ENCODE peak calls at places on chromosomes 1 and 21, in seven cellular contexts. One of them, this sample, is unnamed.

GRCh38 chr1:87318056-87318650 is 10.5 kb upstream of the LMO4 start:
- DNase-seq in AG08396: no peak
- DNase-seq in IMR-90: no peak
- DNase-seq in NCI-H1092 treated with DMSO at 0.1 percent for 48 hours: no peak
- DNase-seq in DMS79 treated with DMSO at 0.1 percent for 48 hours: no peak
- DNase-seq in iPS-NIHi11: no peak
- DNase-seq in osteocyte: no peak
- DNase-seq in this sample: no peak

GRCh38 chr1:33165209-33165608 is 16.6 kb downstream of the TRIM62 start:
- DNase-seq in DMS79 treated with DMSO at 0.1 percent for 48 hours: no peak
- DNase-seq in osteocyte: no peak
- DNase-seq in IMR-90: no peak
- DNase-seq in iPS-NIHi11: peak
- DNase-seq in AG08396: no peak
- DNase-seq in NCI-H1092 treated with DMSO at 0.1 percent for 48 hours: no peak
- DNase-seq in this sample: no peak

GRCh38 chr1:151059342-151060240 is at the start of gene CDC42SE1:
- DNase-seq in AG08396: peak
- DNase-seq in iPS-NIHi11: peak
- DNase-seq in NCI-H1092 treated with DMSO at 0.1 percent for 48 hours: peak
- DNase-seq in IMR-90: peak
- DNase-seq in osteocyte: peak
- DNase-seq in DMS79 treated with DMSO at 0.1 percent for 48 hours: peak
- DNase-seq in this sample: peak

GRCh38 chr1:3032970-3033794 is 11.9 kb downstream of the ACTRT2 start:
- DNase-seq in IMR-90: no peak
- DNase-seq in NCI-H1092 treated with DMSO at 0.1 percent for 48 hours: no peak
- DNase-seq in AG08396: no peak
- DNase-seq in osteocyte: peak
- DNase-seq in DMS79 treated with DMSO at 0.1 percent for 48 hours: no peak
- DNase-seq in iPS-NIHi11: no peak
- DNase-seq in this sample: no peak

GRCh38 chr1:155080250-155081228 is 1.9 kb downstream of the EFNA3 start:
- DNase-seq in iPS-NIHi11: peak
- DNase-seq in osteocyte: no peak
- DNase-seq in NCI-H1092 treated with DMSO at 0.1 percent for 48 hours: peak
- DNase-seq in IMR-90: no peak
- DNase-seq in AG08396: no peak
- DNase-seq in DMS79 treated with DMSO at 0.1 percent for 48 hours: peak
- DNase-seq in this sample: peak

GRCh38 chr1:10280442-10281350 is 70.3 kb downstream of the KIF1B start:
- DNase-seq in NCI-H1092 treated with DMSO at 0.1 percent for 48 hours: no peak
- DNase-seq in AG08396: peak
- DNase-seq in osteocyte: no peak
- DNase-seq in DMS79 treated with DMSO at 0.1 percent for 48 hours: no peak
- DNase-seq in IMR-90: peak
- DNase-seq in iPS-NIHi11: no peak
- DNase-seq in this sample: no peak

GRCh38 chr1:110896090-110896489 is 23.1 kb downstream of the CD53 start:
- DNase-seq in osteocyte: no peak
- DNase-seq in NCI-H1092 treated with DMSO at 0.1 percent for 48 hours: no peak
- DNase-seq in iPS-NIHi11: no peak
- DNase-seq in IMR-90: no peak
- DNase-seq in DMS79 treated with DMSO at 0.1 percent for 48 hours: no peak
- DNase-seq in AG08396: no peak
- DNase-seq in this sample: peak

GRCh38 chr1:34985063-34985770 is at the start of gene TMEM35B:
- DNase-seq in NCI-H1092 treated with DMSO at 0.1 percent for 48 hours: peak
- DNase-seq in DMS79 treated with DMSO at 0.1 percent for 48 hours: peak
- DNase-seq in IMR-90: peak
- DNase-seq in osteocyte: peak
- DNase-seq in iPS-NIHi11: peak
- DNase-seq in AG08396: peak
- DNase-seq in this sample: peak

GRCh38 chr1:204398197-204399125 is 13.2 kb downstream of the PPP1R15B start:
- DNase-seq in DMS79 treated with DMSO at 0.1 percent for 48 hours: peak
- DNase-seq in osteocyte: peak
- DNase-seq in IMR-90: peak
- DNase-seq in NCI-H1092 treated with DMSO at 0.1 percent for 48 hours: peak
- DNase-seq in AG08396: peak
- DNase-seq in iPS-NIHi11: peak
- DNase-seq in this sample: peak

GRCh38 chr1:224644553-224645154 is 28.5 kb downstream of the CNIH3 start:
- DNase-seq in NCI-H1092 treated with DMSO at 0.1 percent for 48 hours: peak
- DNase-seq in IMR-90: peak
- DNase-seq in osteocyte: no peak
- DNase-seq in DMS79 treated with DMSO at 0.1 percent for 48 hours: peak
- DNase-seq in iPS-NIHi11: peak
- DNase-seq in AG08396: peak
- DNase-seq in this sample: peak

GRCh38 chr21:41839387-41840000 is 39.6 kb downstream of the PRDM15 start:
- DNase-seq in iPS-NIHi11: no peak
- DNase-seq in IMR-90: no peak
- DNase-seq in DMS79 treated with DMSO at 0.1 percent for 48 hours: no peak
- DNase-seq in AG08396: no peak
- DNase-seq in osteocyte: no peak
- DNase-seq in NCI-H1092 treated with DMSO at 0.1 percent for 48 hours: no peak
- DNase-seq in this sample: no peak

GRCh38 chr1:68010094-68010493 is 40.3 kb downstream of the DIRAS3 start:
- DNase-seq in NCI-H1092 treated with DMSO at 0.1 percent for 48 hours: peak
- DNase-seq in IMR-90: peak
- DNase-seq in iPS-NIHi11: peak
- DNase-seq in DMS79 treated with DMSO at 0.1 percent for 48 hours: no peak
- DNase-seq in osteocyte: no peak
- DNase-seq in AG08396: no peak
- DNase-seq in this sample: no peak

GRCh38 chr21:41783476-41784150 is 16.8 kb upstream of the RIPK4 start:
- DNase-seq in NCI-H1092 treated with DMSO at 0.1 percent for 48 hours: peak
- DNase-seq in osteocyte: no peak
- DNase-seq in DMS79 treated with DMSO at 0.1 percent for 48 hours: peak
- DNase-seq in AG08396: no peak
- DNase-seq in IMR-90: no peak
- DNase-seq in iPS-NIHi11: no peak
- DNase-seq in this sample: no peak

GRCh38 chr1:156366832-156367231 is 2.2 kb upstream of the RHBG start:
- DNase-seq in NCI-H1092 treated with DMSO at 0.1 percent for 48 hours: no peak
- DNase-seq in iPS-NIHi11: no peak
- DNase-seq in IMR-90: no peak
- DNase-seq in osteocyte: no peak
- DNase-seq in DMS79 treated with DMSO at 0.1 percent for 48 hours: no peak
- DNase-seq in AG08396: no peak
- DNase-seq in this sample: no peak

GRCh38 chr1:21952806-21953514 is 15.8 kb upstream of the HSPG2 start:
- DNase-seq in DMS79 treated with DMSO at 0.1 percent for 48 hours: no peak
- DNase-seq in NCI-H1092 treated with DMSO at 0.1 percent for 48 hours: no peak
- DNase-seq in AG08396: no peak
- DNase-seq in osteocyte: no peak
- DNase-seq in IMR-90: no peak
- DNase-seq in iPS-NIHi11: no peak
- DNase-seq in this sample: no peak

GRCh38 chr1:51217101-51217500 is 19.0 kb upstream of the RNF11 start:
- DNase-seq in osteocyte: no peak
- DNase-seq in AG08396: no peak
- DNase-seq in iPS-NIHi11: no peak
- DNase-seq in NCI-H1092 treated with DMSO at 0.1 percent for 48 hours: no peak
- DNase-seq in DMS79 treated with DMSO at 0.1 percent for 48 hours: no peak
- DNase-seq in IMR-90: no peak
- DNase-seq in this sample: no peak

GRCh38 chr1:86487131-86487804 is 18.5 kb downstream of the CLCA1 start:
- DNase-seq in DMS79 treated with DMSO at 0.1 percent for 48 hours: no peak
- DNase-seq in osteocyte: no peak
- DNase-seq in iPS-NIHi11: no peak
- DNase-seq in NCI-H1092 treated with DMSO at 0.1 percent for 48 hours: no peak
- DNase-seq in IMR-90: peak
- DNase-seq in AG08396: no peak
- DNase-seq in this sample: no peak

GRCh38 chr1:52355436-52355835 is 10.6 kb downstream of the CC2D1B start:
- DNase-seq in osteocyte: no peak
- DNase-seq in iPS-NIHi11: no peak
- DNase-seq in DMS79 treated with DMSO at 0.1 percent for 48 hours: no peak
- DNase-seq in IMR-90: no peak
- DNase-seq in AG08396: no peak
- DNase-seq in NCI-H1092 treated with DMSO at 0.1 percent for 48 hours: no peak
- DNase-seq in this sample: no peak

GRCh38 chr1:204072951-204073836 is at the start of gene SOX13:
- DNase-seq in NCI-H1092 treated with DMSO at 0.1 percent for 48 hours: peak
- DNase-seq in IMR-90: peak
- DNase-seq in osteocyte: peak
- DNase-seq in iPS-NIHi11: peak
- DNase-seq in AG08396: peak
- DNase-seq in DMS79 treated with DMSO at 0.1 percent for 48 hours: peak
- DNase-seq in this sample: peak

GRCh38 chr1:181504294-181505115 is 21.2 kb downstream of the CACNA1E start:
- DNase-seq in AG08396: no peak
- DNase-seq in IMR-90: peak
- DNase-seq in DMS79 treated with DMSO at 0.1 percent for 48 hours: no peak
- DNase-seq in iPS-NIHi11: peak
- DNase-seq in NCI-H1092 treated with DMSO at 0.1 percent for 48 hours: peak
- DNase-seq in osteocyte: no peak
- DNase-seq in this sample: peak

GRCh38 chr21:45582128-45582527 is 39.9 kb upstream of the SLC19A1 start:
- DNase-seq in iPS-NIHi11: no peak
- DNase-seq in DMS79 treated with DMSO at 0.1 percent for 48 hours: no peak
- DNase-seq in IMR-90: no peak
- DNase-seq in NCI-H1092 treated with DMSO at 0.1 percent for 48 hours: no peak
- DNase-seq in osteocyte: peak
- DNase-seq in AG08396: no peak
- DNase-seq in this sample: no peak

GRCh38 chr1:996851-997727 is 2.8 kb downstream of the HES4 start:
- DNase-seq in IMR-90: no peak
- DNase-seq in AG08396: peak
- DNase-seq in NCI-H1092 treated with DMSO at 0.1 percent for 48 hours: no peak
- DNase-seq in iPS-NIHi11: peak
- DNase-seq in osteocyte: no peak
- DNase-seq in DMS79 treated with DMSO at 0.1 percent for 48 hours: no peak
- DNase-seq in this sample: no peak

GRCh38 chr1:27744556-27744955 is 18.8 kb downstream of the FAM76A start:
- DNase-seq in NCI-H1092 treated with DMSO at 0.1 percent for 48 hours: no peak
- DNase-seq in AG08396: no peak
- DNase-seq in osteocyte: no peak
- DNase-seq in DMS79 treated with DMSO at 0.1 percent for 48 hours: no peak
- DNase-seq in IMR-90: no peak
- DNase-seq in iPS-NIHi11: no peak
- DNase-seq in this sample: no peak

GRCh38 chr1:100354971-100355394 is 2.7 kb downstream of the CDC14A start:
- DNase-seq in AG08396: no peak
- DNase-seq in IMR-90: peak
- DNase-seq in iPS-NIHi11: peak
- DNase-seq in osteocyte: no peak
- DNase-seq in DMS79 treated with DMSO at 0.1 percent for 48 hours: peak
- DNase-seq in NCI-H1092 treated with DMSO at 0.1 percent for 48 hours: peak
- DNase-seq in this sample: peak

GRCh38 chr21:45533731-45534571 is 8.3 kb downstream of the SLC19A1 start:
- DNase-seq in IMR-90: no peak
- DNase-seq in AG08396: no peak
- DNase-seq in osteocyte: no peak
- DNase-seq in DMS79 treated with DMSO at 0.1 percent for 48 hours: no peak
- DNase-seq in NCI-H1092 treated with DMSO at 0.1 percent for 48 hours: no peak
- DNase-seq in iPS-NIHi11: no peak
- DNase-seq in this sample: no peak

GRCh38 chr1:245356891-245357585 is 202.3 kb downstream of the KIF26B start:
- DNase-seq in DMS79 treated with DMSO at 0.1 percent for 48 hours: no peak
- DNase-seq in AG08396: no peak
- DNase-seq in IMR-90: no peak
- DNase-seq in iPS-NIHi11: no peak
- DNase-seq in NCI-H1092 treated with DMSO at 0.1 percent for 48 hours: no peak
- DNase-seq in osteocyte: no peak
- DNase-seq in this sample: no peak